ENCODE peak calls at places on chromosomes 1 and 21, in eight cellular contexts. L is kidney tubule cell; R is HT1080; M is T-helper 1 cell; U is MV-4-11; T is activated effector memory CD4-positive, alpha-beta T cell treated with anti-CD3 and anti-CD28 coated beads, Interleukin-2, amount 50 U/mL, for 16 hours; N is PC-9; K is LoVo. Q is an unnamed sample.

GRCh38 chr1:55055951-55056631 is 16.7 kb downstream of the PCSK9 start:
- DNase-seq in K (no peak), T (no peak), M (no peak), R (no peak), N (no peak), L (no peak), U (no peak), Q (no peak)

GRCh38 chr1:238336531-238336930 is 445.8 kb upstream of the ZP4 start:
- DNase-seq in R (no peak), N (no peak), U (no peak), M (no peak), T (no peak), L (peak; percentile 63), K (no peak), Q (no peak)

GRCh38 chr1:21082078-21082477 is 94.6 kb downstream of the EIF4G3 start:
- DNase-seq in T (no peak), R (no peak), N (no peak), K (no peak), L (no peak), M (no peak), U (no peak), Q (no peak)

GRCh38 chr1:153340356-153340755 is 8.3 kb downstream of the PGLYRP4 start:
- DNase-seq in L (no peak), K (no peak), N (no peak), T (no peak), U (no peak), R (no peak), M (no peak), Q (no peak)

GRCh38 chr1:168708698-168709406 is 20.2 kb downstream of the DPT start:
- DNase-seq in L (no peak), U (no peak), T (no peak), K (no peak), R (no peak), N (no peak), M (no peak), Q (no peak)

GRCh38 chr1:53545663-53546408 is 86.6 kb downstream of the DMRTB1 start:
- DNase-seq in N (no peak), L (no peak), T (peak; percentile 53), M (no peak), U (no peak), K (no peak), R (no peak), Q (no peak)

GRCh38 chr1:5904551-5904950 is 87.7 kb downstream of the NPHP4 start:
- DNase-seq in U (no peak), M (no peak), N (no peak), L (no peak), K (no peak), R (no peak), T (peak; percentile 45), Q (no peak)

GRCh38 chr1:150234647-150235435 is 1.1 kb downstream of the ANP32E start:
- DNase-seq in R (peak; percentile 77), K (peak; percentile 73), U (peak; percentile 78), T (peak; percentile 96), N (peak; percentile 70), L (peak; percentile 85), M (peak; percentile 82), Q (peak; percentile 23)

GRCh38 chr1:212291505-212292134 is 6.4 kb downstream of the PPP2R5A start:
- DNase-seq in N (no peak), K (peak; percentile 47), M (no peak), R (peak; percentile 53), T (no peak), U (peak; percentile 42), L (peak; percentile 60), Q (peak; percentile 71)

GRCh38 chr21:44533891-44534627 is 5.9 kb downstream of the KRTAP10-1 start:
- DNase-seq in T (peak; percentile 58), U (no peak), R (no peak), M (no peak), L (no peak), N (no peak), K (no peak), Q (no peak)

GRCh38 chr1:115118086-115118485 is 28.8 kb upstream of the TSPAN2 start:
- DNase-seq in U (no peak), K (no peak), N (peak; percentile 91), T (no peak), L (peak; percentile 92), M (no peak), R (no peak), Q (no peak)

GRCh38 chr1:65068202-65069011 is 79.6 kb upstream of the AK4 start:
- DNase-seq in R (peak; percentile 10), N (no peak), T (peak; percentile 68), M (no peak), L (peak; percentile 22), U (peak; percentile 41), K (peak; percentile 26), Q (peak; percentile 15)

Q was measured in NCI-H774.